ENCODE peak calls at places on chromosome 2, in four cellular contexts. One of them, this sample, is unnamed.

GRCh38 chr2:178241852-178242551 is 47.7 kb downstream of the OSBPL6 start:
- DNase-seq in adrenal gland: peak
- DNase-seq in K562: no peak
- DNase-seq in HepG2: no peak
- DNase-seq in this sample: no peak

GRCh38 chr2:67216103-67216502 is 181.0 kb upstream of the ETAA1 start:
- DNase-seq in adrenal gland: no peak
- DNase-seq in K562: no peak
- DNase-seq in HepG2: no peak
- DNase-seq in this sample: no peak

GRCh38 chr2:236843061-236843460 is 242.6 kb upstream of the COPS8 start:
- DNase-seq in adrenal gland: no peak
- DNase-seq in HepG2: no peak
- DNase-seq in K562: no peak
- DNase-seq in this sample: no peak

GRCh38 chr2:67917332-67918054 is 145.3 kb downstream of the C1D start:
- DNase-seq in adrenal gland: no peak
- DNase-seq in HepG2: no peak
- DNase-seq in K562: no peak
- DNase-seq in this sample: no peak

GRCh38 chr2:237207641-237208040 is 122.0 kb downstream of the COPS8 start:
- DNase-seq in K562: no peak
- DNase-seq in HepG2: no peak
- DNase-seq in adrenal gland: peak
- DNase-seq in this sample: no peak

GRCh38 chr2:240567872-240568677 is at the start of gene RNPEPL1:
- DNase-seq in K562: peak
- DNase-seq in adrenal gland: peak
- DNase-seq in HepG2: no peak
- DNase-seq in this sample: peak

GRCh38 chr2:221346411-221346810 is 225.7 kb downstream of the EPHA4 start:
- DNase-seq in adrenal gland: peak
- DNase-seq in HepG2: no peak
- DNase-seq in K562: no peak
- DNase-seq in this sample: no peak

GRCh38 chr2:169365093-169365483 is 2.8 kb upstream of the LRP2 start:
- DNase-seq in HepG2: no peak
- DNase-seq in K562: no peak
- DNase-seq in adrenal gland: no peak
- DNase-seq in this sample: peak

GRCh38 chr2:204479557-204479956 is 65.7 kb upstream of the PARD3B start:
- DNase-seq in K562: no peak
- DNase-seq in adrenal gland: no peak
- DNase-seq in HepG2: no peak
- DNase-seq in this sample: no peak

GRCh38 chr2:36561223-36561944 is 36.6 kb downstream of the FEZ2 start:
- DNase-seq in adrenal gland: no peak
- DNase-seq in HepG2: peak
- DNase-seq in K562: no peak
- DNase-seq in this sample: no peak

GRCh38 chr2:173903611-173904394 is 61.4 kb downstream of the SP3 start:
- DNase-seq in adrenal gland: no peak
- DNase-seq in K562: no peak
- DNase-seq in HepG2: no peak
- DNase-seq in this sample: no peak

GRCh38 chr2:15142069-15142689 is 419.0 kb downstream of the NBAS start:
- DNase-seq in HepG2: peak
- DNase-seq in K562: no peak
- DNase-seq in adrenal gland: no peak
- DNase-seq in this sample: no peak

GRCh38 chr2:101383016-101383541 is 4.2 kb downstream of the CREG2 start:
- DNase-seq in K562: no peak
- DNase-seq in adrenal gland: no peak
- DNase-seq in HepG2: no peak
- DNase-seq in this sample: no peak

GRCh38 chr2:190792956-190793888 is 87.4 kb upstream of the GLS start:
- DNase-seq in HepG2: no peak
- DNase-seq in K562: no peak
- DNase-seq in adrenal gland: no peak
- DNase-seq in this sample: no peak

GRCh38 chr2:222050981-222051380 is 247.8 kb downstream of the PAX3 start:
- DNase-seq in K562: no peak
- DNase-seq in adrenal gland: no peak
- DNase-seq in HepG2: no peak
- DNase-seq in this sample: no peak

GRCh38 chr2:27901219-27901618 is 10.7 kb downstream of the BABAM2 start:
- DNase-seq in adrenal gland: no peak
- DNase-seq in HepG2: no peak
- DNase-seq in K562: no peak
- DNase-seq in this sample: peak

GRCh38 chr2:162400336-162400735 is 56.4 kb downstream of the GCA start:
- DNase-seq in HepG2: no peak
- DNase-seq in K562: no peak
- DNase-seq in adrenal gland: no peak
- DNase-seq in this sample: no peak

DNA sequence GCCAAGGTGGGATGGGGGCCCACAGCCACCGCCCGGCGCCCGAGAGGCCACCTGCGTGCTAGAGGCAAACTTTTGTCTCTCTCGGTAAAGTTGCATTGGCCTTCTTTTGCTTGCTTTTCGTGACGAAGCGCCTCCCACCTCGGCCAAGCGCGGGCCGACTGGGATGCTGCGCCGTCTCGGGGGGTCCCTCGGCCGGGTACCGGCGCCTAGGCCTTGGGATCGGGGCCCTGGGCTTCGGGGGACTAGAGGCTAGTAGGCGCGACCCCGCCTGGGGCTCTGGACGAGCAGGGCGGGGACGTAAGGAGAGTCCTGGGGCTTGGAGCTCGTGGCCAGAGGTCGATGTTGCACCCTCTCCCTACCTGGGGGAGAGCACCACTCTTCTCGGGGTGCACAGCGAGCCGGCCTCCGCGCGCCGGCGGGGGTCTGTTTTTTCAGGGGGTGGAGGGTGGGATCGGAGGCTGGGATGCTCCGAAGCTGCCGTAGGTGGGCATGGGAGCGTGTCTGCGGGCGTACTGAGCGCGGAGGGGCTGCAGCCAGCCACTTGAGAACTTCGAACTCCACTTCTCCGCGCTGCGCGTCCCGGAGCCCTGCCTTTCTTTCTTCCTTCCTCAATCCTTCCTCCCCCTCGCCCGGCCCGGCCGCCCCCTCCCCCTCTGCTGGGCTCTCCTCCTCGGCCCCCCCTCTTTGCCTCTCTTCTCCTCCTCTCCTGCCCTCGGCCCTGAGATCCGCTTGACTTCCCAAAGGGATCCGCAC is 710 bp downstream of the GLI2 start:
- DNase-seq in adrenal gland: no peak
- DNase-seq in K562: no peak
- DNase-seq in HepG2: no peak
- DNase-seq in this sample: no peak
- TF ChIP-seq POLR2A in adrenal gland: no peak
- TF ChIP-seq POLR2A in K562: no peak
- TF ChIP-seq POLR2A in HepG2: no peak
- TF ChIP-seq POLR2A in this sample: no peak

GRCh38 chr2:85445316-85446295 is 27.1 kb downstream of the SH2D6 start:
- DNase-seq in HepG2: no peak
- DNase-seq in adrenal gland: peak
- DNase-seq in K562: no peak
- DNase-seq in this sample: peak
- TF ChIP-seq POLR2A in HepG2: no peak
- TF ChIP-seq POLR2A in adrenal gland: no peak
- TF ChIP-seq POLR2A in K562: no peak
- TF ChIP-seq POLR2A in this sample: peak

GRCh38 chr2:207625014-207625755 is at the start of gene METTL21A:
- DNase-seq in adrenal gland: peak
- DNase-seq in K562: peak
- DNase-seq in HepG2: peak
- DNase-seq in this sample: peak

GRCh38 chr2:207621640-207622039 is 3.6 kb downstream of the METTL21A start:
- DNase-seq in adrenal gland: no peak
- DNase-seq in K562: no peak
- DNase-seq in HepG2: no peak
- DNase-seq in this sample: no peak

GRCh38 chr2:207629553-207629952 is 4.4 kb upstream of the METTL21A start:
- DNase-seq in K562: no peak
- DNase-seq in adrenal gland: no peak
- DNase-seq in HepG2: no peak
- DNase-seq in this sample: no peak

GRCh38 chr2:207619764-207620203 is 5.4 kb downstream of the METTL21A start:
- DNase-seq in K562: no peak
- DNase-seq in adrenal gland: no peak
- DNase-seq in HepG2: peak
- DNase-seq in this sample: no peak

DNA sequence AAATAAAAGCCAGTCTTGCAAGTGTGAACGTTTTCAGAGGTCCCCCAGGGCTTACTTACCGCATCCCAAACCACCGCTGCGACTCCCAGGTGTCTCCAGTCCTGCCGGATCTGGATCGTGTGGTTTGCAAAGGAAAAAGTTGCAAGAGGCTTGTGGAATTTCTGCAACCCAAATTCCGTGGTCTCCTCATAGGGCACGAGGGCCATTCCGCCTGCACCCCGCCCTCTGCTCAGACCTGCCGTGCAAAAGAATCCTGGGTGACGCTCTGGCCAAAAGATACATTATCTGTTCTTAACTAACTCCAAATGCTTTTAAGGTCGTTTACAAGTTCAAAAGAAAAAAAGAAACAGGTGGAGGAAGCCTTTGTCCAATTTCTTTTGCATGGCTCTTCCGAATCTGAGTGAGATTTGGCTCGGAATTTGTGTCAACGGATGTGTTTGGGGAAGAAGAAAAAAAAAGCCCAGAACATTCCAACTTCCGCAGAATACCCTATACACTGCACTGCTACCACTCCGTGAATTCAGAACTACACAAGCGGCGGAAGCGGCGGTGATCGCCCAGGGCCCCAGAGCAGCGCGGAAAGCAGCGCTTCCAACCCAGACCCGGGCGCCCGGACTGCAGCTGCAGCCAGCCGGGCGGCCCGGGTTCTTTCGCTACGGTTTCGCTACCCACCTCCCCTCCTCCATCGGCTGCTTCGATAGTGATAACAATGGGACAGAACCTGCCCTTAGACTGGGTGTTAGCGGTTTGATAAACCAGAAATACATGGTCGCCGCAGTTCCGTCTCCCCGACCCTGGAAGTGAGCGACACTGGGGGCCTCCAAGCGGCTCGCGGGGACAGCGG is 802 bp downstream of the METTL21A start:
- DNase-seq in adrenal gland: peak
- DNase-seq in HepG2: peak
- DNase-seq in K562: peak
- DNase-seq in this sample: peak
- TF ChIP-seq POLR2A in adrenal gland: peak
- TF ChIP-seq POLR2A in HepG2: peak
- TF ChIP-seq POLR2A in K562: no peak
- TF ChIP-seq POLR2A in this sample: no peak

DNA sequence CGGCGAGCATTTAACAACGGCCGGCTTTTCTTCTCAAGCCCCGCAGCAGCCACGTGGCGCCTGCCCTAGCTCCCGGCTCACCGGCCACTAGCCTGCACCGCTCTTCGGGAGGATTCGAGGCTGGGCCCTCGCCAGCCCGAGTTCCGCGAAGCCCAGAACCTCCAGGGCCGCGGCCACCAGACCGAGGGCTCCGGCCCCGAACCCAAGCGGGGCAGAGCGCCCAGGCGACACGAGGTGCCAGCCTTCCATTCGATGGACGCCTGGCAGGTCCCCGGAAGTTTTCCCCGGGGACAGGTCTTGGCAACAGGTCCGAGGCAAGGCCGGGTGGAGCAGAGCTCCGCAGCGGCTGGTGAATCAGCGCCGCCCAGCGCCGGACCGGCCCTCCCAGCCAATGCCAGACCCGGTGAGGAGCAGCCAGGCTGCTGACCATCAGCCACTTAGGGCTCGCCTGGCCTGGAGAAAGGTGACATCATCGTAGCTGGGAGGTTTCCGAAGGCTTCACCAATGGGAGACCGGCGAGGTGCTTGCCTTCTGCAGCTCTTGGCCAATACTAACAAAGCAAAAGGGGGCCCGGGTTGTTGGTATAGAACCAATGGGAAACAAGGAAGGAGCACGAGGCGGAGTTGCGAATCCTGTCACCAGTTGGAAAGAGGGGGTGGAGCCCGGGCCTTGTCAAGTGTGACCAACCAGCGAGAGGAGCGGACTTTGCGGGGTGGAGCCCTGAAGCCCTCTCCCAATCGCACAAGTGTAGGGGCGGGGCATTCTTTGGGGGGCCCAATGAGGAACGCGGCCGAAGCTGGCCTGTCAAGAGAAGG is 467 bp upstream of the MXD1 start:
- DNase-seq in adrenal gland: peak
- DNase-seq in HepG2: peak
- DNase-seq in K562: peak
- DNase-seq in this sample: peak
- TF ChIP-seq POLR2A in adrenal gland: peak
- TF ChIP-seq POLR2A in HepG2: peak
- TF ChIP-seq POLR2A in K562: peak
- TF ChIP-seq POLR2A in this sample: peak

This sample was measured in erythroblast.